ENCODE peak calls at places on chromosomes 7 and 10, in six cellular contexts. K, S, X, H, A and R are unnamed samples.

GRCh38 chr7:542935-543789 is 23.5 kb upstream of the PDGFA start:
- DNase-seq in A (peak), X (peak), S (no peak), H (peak), K (no peak), R (peak)

GRCh38 chr7:159000859-159001435 is 143.7 kb downstream of the VIPR2 start:
- DNase-seq in K (no peak), H (no peak), X (no peak), A (no peak), S (no peak), R (no peak)

GRCh38 chr7:93948106-93948505 is 26.6 kb downstream of the GNG11 start:
- DNase-seq in A (peak), X (no peak), H (no peak), K (no peak), S (no peak), R (no peak)

GRCh38 chr7:80335473-80336232 is 176.2 kb downstream of the GNAT3 start:
- DNase-seq in K (no peak), A (peak), X (no peak), S (peak), H (no peak), R (no peak)

GRCh38 chr7:139111147-139111546 is 1.6 kb upstream of the ZC3HAV1 start:
- DNase-seq in X (no peak), S (no peak), K (no peak), H (no peak), A (no peak), R (no peak)

GRCh38 chr10:116756277-116756676 is 13.9 kb upstream of the HSPA12A start:
- DNase-seq in X (no peak), K (no peak), H (no peak), S (no peak), A (peak), R (peak)

GRCh38 chr7:2521952-2522591 is 2.5 kb downstream of the LFNG start:
- DNase-seq in A (peak), H (peak), K (peak), X (no peak), S (peak), R (no peak)

GRCh38 chr7:101402081-101402779 is 39.6 kb downstream of the COL26A1 start:
- DNase-seq in S (no peak), X (no peak), K (no peak), H (no peak), A (peak), R (peak)

GRCh38 chr10:29784175-29784773 is 149.5 kb upstream of the SVIL start:
- DNase-seq in A (peak), S (no peak), H (no peak), X (peak), K (no peak), R (peak)

GRCh38 chr10:73229567-73229966 is 17.5 kb downstream of the DNAJC9 start:
- DNase-seq in S (no peak), H (no peak), X (no peak), A (no peak), K (no peak), R (no peak)

GRCh38 chr10:111756541-111757061 is 427.0 kb downstream of the GPAM start:
- DNase-seq in K (no peak), H (peak), X (peak), A (no peak), S (peak), R (peak)

GRCh38 chr10:43960477-43960876 is 311.8 kb upstream of the ZNF32 start:
- DNase-seq in A (no peak), S (no peak), K (no peak), H (no peak), X (no peak), R (no peak)

GRCh38 chr10:110209399-110209925 is 2.1 kb downstream of the MXI1 start:
- DNase-seq in S (no peak), H (peak), K (peak), X (no peak), A (peak), R (peak)

GRCh38 chr10:80855348-80855971 is 317.8 kb downstream of the SH2D4B start:
- DNase-seq in X (peak), K (no peak), A (no peak), S (no peak), H (no peak), R (no peak)